ENCODE peak calls at places on chromosomes 3 and 15, in four cellular contexts. S is GM23338, M is breast epithelium, E is WERI-Rb-1. K is an unnamed sample.
A peak's percentile ranks its signal among the peaks of the same experiment; 100 is the strongest.

GRCh38 chr3:72137865-72138861 is 353.2 kb upstream of the PROK2 start:
- DNase-seq in S (no peak), M (no peak), E (no peak), K (no peak)

GRCh38 chr3:142057331-142057725 is 92.0 kb downstream of the TFDP2 start:
- DNase-seq in S (no peak), M (no peak), E (no peak), K (no peak)

GRCh38 chr3:70984756-70985155 is 598.8 kb downstream of the FOXP1 start:
- DNase-seq in S (no peak), M (no peak), E (no peak), K (no peak)

GRCh38 chr3:177250108-177250507 is 52.8 kb upstream of the TBL1XR1 start:
- DNase-seq in S (peak; percentile 34), M (no peak), E (no peak), K (no peak)

GRCh38 chr3:143171656-143172055 is 52.1 kb downstream of the CHST2 start:
- DNase-seq in S (no peak), M (no peak), E (no peak), K (no peak)

GRCh38 chr15:52343831-52344230 is 48.2 kb upstream of the MYO5C start:
- DNase-seq in S (no peak), M (no peak), E (no peak), K (no peak)

GRCh38 chr15:85826756-85827515 is 32.2 kb upstream of the KLHL25 start:
- DNase-seq in S (no peak), M (no peak), E (no peak), K (no peak)

GRCh38 chr3:130963878-130964277 is 62.7 kb downstream of the ASTE1 start:
- DNase-seq in S (peak; percentile 50), M (no peak), E (no peak), K (no peak)

GRCh38 chr15:52783191-52783829 is 6.8 kb downstream of the ONECUT1 start:
- DNase-seq in S (peak; percentile 93), M (no peak), E (no peak), K (no peak)

GRCh38 chr3:78497025-78497424 is 1270.8 kb downstream of the ROBO1 start:
- DNase-seq in S (no peak), M (no peak), E (no peak), K (no peak)

GRCh38 chr15:90872481-90873184 is 4.2 kb downstream of the FURIN start:
- DNase-seq in S (no peak), M (no peak), E (no peak), K (no peak)

GRCh38 chr3:66904336-66904735 is 93.8 kb upstream of the KBTBD8 start:
- DNase-seq in S (no peak), M (no peak), E (no peak), K (no peak)

GRCh38 chr15:42285042-42285441 is 11.8 kb upstream of the TMEM87A start:
- DNase-seq in S (no peak), M (no peak), E (no peak), K (no peak)

GRCh38 chr3:45993421-45994027 is 2.1 kb downstream of the FYCO1 start:
- DNase-seq in S (no peak), M (no peak), E (no peak), K (no peak)

GRCh38 chr3:83477563-83477962 is 1481.2 kb upstream of the CADM2 start:
- DNase-seq in S (no peak), M (no peak), E (no peak), K (no peak)

GRCh38 chr3:197406266-197406665 is 107.9 kb upstream of the DLG1 start:
- DNase-seq in S (no peak), M (no peak), E (no peak), K (no peak)

GRCh38 chr15:80887148-80887547 is 102.5 kb downstream of the MESD start:
- DNase-seq in S (peak; percentile 10), M (no peak), E (no peak), K (no peak)

GRCh38 chr3:134708671-134709070 is 57.8 kb upstream of the KY start:
- DNase-seq in S (no peak), M (no peak), E (no peak), K (no peak)

GRCh38 chr3:146832815-146833458 is 227.8 kb upstream of the PLSCR5 start:
- DNase-seq in S (no peak), M (no peak), E (no peak), K (no peak)

GRCh38 chr15:72271895-72272212 is 500 bp downstream of the PARP6 start:
- DNase-seq in S (peak; percentile 48), M (no peak), E (peak; percentile 30), K (no peak)

GRCh38 chr3:4976109-4976508 is 3.1 kb upstream of the BHLHE40 start:
- DNase-seq in S (peak; percentile 82), M (no peak), E (peak; percentile 81), K (no peak)

GRCh38 chr15:68993276-68993675 is 21.2 kb upstream of the NOX5 start:
- DNase-seq in S (no peak), M (no peak), E (no peak), K (no peak)

GRCh38 chr3:69628956-69629355 is 110.3 kb upstream of the MITF start:
- DNase-seq in S (no peak), M (no peak), E (no peak), K (no peak)

GRCh38 chr3:50008931-50009330 is 69.0 kb downstream of the RBM6 start:
- DNase-seq in S (no peak), M (no peak), E (no peak), K (no peak)

GRCh38 chr3:127131625-127132170 is 61.2 kb upstream of the PRR23E start:
- DNase-seq in S (no peak), M (no peak), E (no peak), K (no peak)

GRCh38 chr3:48532271-48532973 is 24.2 kb downstream of the PFKFB4 start:
- DNase-seq in S (no peak), M (no peak), E (no peak), K (no peak)

GRCh38 chr3:140091143-140091542 is 156.2 kb downstream of the CLSTN2 start:
- DNase-seq in S (no peak), M (no peak), E (no peak), K (no peak)

GRCh38 chr3:112847692-112848091 is 1.0 kb upstream of the CD200R1L start:
- DNase-seq in S (no peak), M (no peak), E (no peak), K (no peak)

GRCh38 chr15:80191897-80192595 is 39.2 kb downstream of the FAH start:
- DNase-seq in S (no peak), M (no peak), E (no peak), K (no peak)

GRCh38 chr3:129703913-129704312 is 97.4 kb upstream of the PLXND1 start:
- DNase-seq in S (no peak), M (no peak), E (no peak), K (no peak)

GRCh38 chr15:85750807-85751730 is 43.7 kb downstream of the KLHL25 start:
- DNase-seq in S (peak; percentile 89), M (peak; percentile 28), E (peak; percentile 37), K (no peak)

GRCh38 chr3:12465826-12466225 is 18.5 kb upstream of the TSEN2 start:
- DNase-seq in S (no peak), M (no peak), E (no peak), K (no peak)

GRCh38 chr3:169760479-169760878 is 4.4 kb downstream of the TERC start:
- DNase-seq in S (no peak), M (no peak), E (no peak), K (no peak)

DNA sequence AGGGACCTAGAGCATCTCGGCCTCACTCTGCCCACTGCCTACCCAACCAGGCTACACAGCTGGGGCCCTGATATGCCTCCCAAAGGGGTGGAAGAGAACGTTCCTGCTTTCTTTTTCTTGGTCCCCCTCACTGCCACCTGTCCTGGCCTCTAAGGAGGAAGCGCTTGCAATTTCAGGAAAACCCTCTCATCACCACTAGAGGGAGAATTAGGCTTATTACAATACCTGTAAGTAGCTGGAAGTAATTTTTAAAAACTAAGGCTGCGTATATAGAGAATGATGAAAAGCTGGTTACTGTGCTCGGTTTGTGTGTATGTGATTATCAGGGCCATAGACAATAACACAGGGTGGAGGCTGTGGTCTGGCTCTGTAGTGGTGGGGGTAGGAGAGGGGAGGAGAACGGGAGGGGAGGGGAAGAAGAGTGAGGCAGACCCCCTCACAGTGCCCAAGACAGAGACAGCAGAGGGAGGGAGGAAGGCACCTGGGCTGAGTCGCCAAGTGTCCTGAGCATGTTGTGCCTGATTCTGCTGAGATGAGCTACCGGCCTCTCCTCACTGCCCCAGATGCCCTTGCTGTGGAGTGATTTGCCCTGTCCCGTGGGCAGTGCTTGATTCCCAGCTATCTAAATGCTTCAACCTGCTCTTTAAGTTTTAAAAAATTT is 3.3 kb downstream of the GABRG3 start:
- DNase-seq in S (peak; percentile 87), M (no peak), E (peak; percentile 11), K (no peak)
- TF ChIP-seq CTCF in S (peak; percentile 60), M (no peak), E (peak; percentile 40), K (peak; percentile 70)

GRCh38 chr15:61517776-61518175 is 288.7 kb upstream of the RORA start:
- DNase-seq in S (no peak), M (no peak), E (no peak), K (no peak)
- TF ChIP-seq CTCF in S (no peak), M (no peak), E (no peak), K (no peak)

GRCh38 chr3:36795622-36796021 is 31.3 kb upstream of the DCLK3 start:
- DNase-seq in S (no peak), M (no peak), E (no peak), K (no peak)

GRCh38 chr3:36796896-36797295 is 32.5 kb upstream of the DCLK3 start:
- DNase-seq in S (no peak), M (no peak), E (no peak), K (no peak)

GRCh38 chr3:36790765-36791164 is 26.4 kb upstream of the DCLK3 start:
- DNase-seq in S (no peak), M (no peak), E (no peak), K (no peak)

GRCh38 chr3:36786921-36787890 is 22.9 kb upstream of the DCLK3 start:
- DNase-seq in S (no peak), M (no peak), E (no peak), K (no peak)

GRCh38 chr3:36792342-36792741 is 28.0 kb upstream of the DCLK3 start:
- DNase-seq in S (peak; percentile 86), M (no peak), E (peak; percentile 79), K (no peak)
- TF ChIP-seq CTCF in S (peak; percentile 92), M (no peak), E (peak; percentile 78), K (no peak)

DNA sequence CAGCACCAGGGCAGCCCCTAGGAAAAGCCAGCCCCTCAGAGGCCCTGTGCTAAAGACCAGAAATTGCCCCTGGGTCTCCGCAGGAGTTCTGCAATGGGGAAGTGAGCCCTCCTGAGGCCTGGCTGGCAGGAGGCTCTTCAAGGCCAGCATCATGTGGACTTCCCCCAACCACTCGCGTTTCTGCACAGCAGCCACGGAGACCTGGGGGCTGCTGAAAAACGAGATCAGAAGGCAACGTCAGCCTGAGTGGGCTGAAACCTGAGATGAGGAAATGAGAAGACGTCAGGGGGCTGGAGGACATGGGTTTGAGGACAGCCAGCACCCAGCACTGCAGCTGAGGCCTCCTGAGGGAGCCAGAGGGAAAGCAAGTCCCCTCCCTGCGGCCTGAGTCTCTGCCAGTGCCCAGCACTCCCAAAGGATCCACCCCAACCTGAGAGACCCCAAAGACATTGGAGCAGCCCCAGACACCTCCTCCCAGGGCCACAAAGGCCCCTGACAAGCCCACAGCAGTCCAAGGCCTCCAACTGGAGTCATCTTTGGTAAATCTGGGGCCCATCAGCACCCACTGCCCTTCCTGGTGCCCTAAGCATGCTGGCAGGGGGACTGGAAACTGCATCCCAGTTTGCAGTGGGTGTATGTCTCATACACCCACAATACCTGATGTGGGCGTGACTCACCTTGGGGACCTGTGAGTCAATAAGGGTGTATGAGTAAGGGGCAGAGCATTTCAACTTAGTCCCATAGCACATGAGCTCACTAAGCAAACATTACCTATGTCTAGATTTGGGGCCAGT is 29.2 kb upstream of the CYP11A1 start:
- DNase-seq in S (no peak), M (no peak), E (no peak), K (no peak)
- TF ChIP-seq CTCF in S (no peak), M (no peak), E (no peak), K (no peak)